ENCODE peak calls at places on chromosome 1, in seven cellular contexts. D, Z, E, B, N, V and H are unnamed samples.

GRCh38 chr1:109914587-109915240 is 4.1 kb downstream of the CSF1 start:
- DNase-seq in E (no peak), B (no peak), N (peak; percentile 77), D (no peak), Z (no peak), V (no peak), H (no peak)

GRCh38 chr1:114015075-114015474 is 35.8 kb downstream of the OLFML3 start:
- DNase-seq in B (no peak), Z (no peak), D (no peak), E (no peak), N (no peak), V (peak; percentile 45), H (no peak)

GRCh38 chr1:10253149-10253548 is 42.8 kb downstream of the KIF1B start:
- DNase-seq in D (no peak), B (no peak), E (no peak), V (no peak), Z (no peak), N (no peak), H (no peak)

GRCh38 chr1:213988639-213989070 is 882 bp downstream of the PROX1 start:
- DNase-seq in Z (no peak), D (no peak), N (peak; percentile 54), B (no peak), V (no peak), E (no peak), H (no peak)

GRCh38 chr1:3069491-3070303 is 694 bp downstream of the PRDM16 start:
- DNase-seq in Z (no peak), V (peak; percentile 26), B (no peak), E (no peak), N (peak; percentile 65), D (peak; percentile 64), H (peak; percentile 39)

GRCh38 chr1:33393524-33393923 is 37.4 kb downstream of the PHC2 start:
- DNase-seq in N (no peak), V (no peak), Z (no peak), B (no peak), D (no peak), E (no peak), H (no peak)

GRCh38 chr1:114033219-114033706 is 54.0 kb downstream of the OLFML3 start:
- DNase-seq in V (peak; percentile 15), Z (peak; percentile 32), N (peak; percentile 41), D (peak; percentile 24), B (no peak), E (no peak), H (peak; percentile 37)

GRCh38 chr1:2588661-2589330 is 2.2 kb downstream of the PRXL2B start:
- DNase-seq in D (no peak), B (no peak), N (no peak), V (no peak), E (no peak), Z (no peak), H (no peak)

GRCh38 chr1:235867903-235868469 is 1.3 kb upstream of the LYST start:
- DNase-seq in V (no peak), Z (no peak), N (no peak), E (no peak), D (no peak), B (no peak), H (no peak)

GRCh38 chr1:111990026-111990877 is 784 bp upstream of the KCND3 start:
- DNase-seq in V (no peak), E (no peak), N (no peak), B (no peak), D (no peak), Z (no peak), H (no peak)

GRCh38 chr1:151596166-151596933 is 15.5 kb upstream of the SNX27 start:
- DNase-seq in N (peak; percentile 56), B (no peak), V (no peak), E (no peak), D (peak; percentile 50), Z (peak; percentile 83), H (no peak)

GRCh38 chr1:66503841-66504470 is 30.0 kb upstream of the SGIP1 start:
- DNase-seq in N (peak; percentile 53), B (no peak), Z (peak; percentile 33), V (peak; percentile 68), E (peak; percentile 7), D (peak; percentile 30), H (peak; percentile 65)

GRCh38 chr1:2463396-2463795 is 12.7 kb upstream of the PLCH2 start:
- DNase-seq in Z (no peak), V (no peak), D (no peak), E (no peak), N (no peak), B (no peak), H (no peak)

GRCh38 chr1:177007437-177008161 is 156.9 kb downstream of the ASTN1 start:
- DNase-seq in E (no peak), Z (no peak), V (no peak), D (no peak), N (no peak), B (no peak), H (no peak)

GRCh38 chr1:107870691-107871090 is 94.3 kb downstream of the VAV3 start:
- DNase-seq in N (no peak), E (no peak), D (no peak), Z (no peak), B (no peak), V (no peak), H (no peak)

GRCh38 chr1:206714331-206715058 is 29.8 kb downstream of the MAPKAPK2 start:
- DNase-seq in N (no peak), D (no peak), V (no peak), Z (no peak), B (no peak), E (no peak), H (no peak)

GRCh38 chr1:82260051-82260450 is 459.3 kb downstream of the ADGRL2 start:
- DNase-seq in D (no peak), V (no peak), Z (no peak), N (no peak), E (no peak), B (no peak), H (no peak)

GRCh38 chr1:234893725-234894630 is 234.7 kb downstream of the TOMM20 start:
- DNase-seq in D (peak; percentile 20), V (no peak), E (no peak), N (no peak), B (no peak), Z (peak; percentile 75), H (no peak)

GRCh38 chr1:3470650-3471355 is 16.3 kb downstream of the ARHGEF16 start:
- DNase-seq in Z (no peak), V (no peak), E (no peak), B (no peak), D (no peak), N (no peak), H (no peak)

GRCh38 chr1:30034627-30035521 is 688.5 kb downstream of the MATN1 start:
- DNase-seq in Z (no peak), V (no peak), D (no peak), B (no peak), E (no peak), N (peak; percentile 75), H (no peak)

GRCh38 chr1:178516110-178516509 is 3.2 kb downstream of the TEX35 start:
- DNase-seq in Z (no peak), V (no peak), B (no peak), E (no peak), D (no peak), N (no peak), H (no peak)

GRCh38 chr1:41366428-41367101 is 5.3 kb downstream of the FOXO6 start:
- DNase-seq in V (no peak), N (peak; percentile 83), E (no peak), Z (peak; percentile 38), B (no peak), D (no peak), H (no peak)

GRCh38 chr1:211548321-211549091 is 30.5 kb downstream of the SLC30A1 start:
- DNase-seq in Z (peak; percentile 80), D (no peak), V (no peak), E (no peak), N (no peak), B (no peak), H (no peak)

GRCh38 chr1:66168467-66168887 is 365.5 kb upstream of the SGIP1 start:
- DNase-seq in Z (no peak), V (no peak), E (no peak), B (no peak), N (no peak), D (no peak), H (no peak)

GRCh38 chr1:206725053-206725963 is 40.6 kb downstream of the MAPKAPK2 start:
- DNase-seq in V (peak; percentile 15), Z (peak; percentile 69), D (peak; percentile 18), N (peak; percentile 67), E (no peak), B (no peak), H (peak; percentile 47)

GRCh38 chr1:233912447-233912846 is 8.0 kb downstream of the SLC35F3 start:
- DNase-seq in V (no peak), N (peak; percentile 6), B (no peak), D (no peak), E (no peak), Z (no peak), H (no peak)

GRCh38 chr1:195766709-195767108 is 841.5 kb downstream of the KCNT2 start:
- DNase-seq in Z (no peak), B (no peak), N (no peak), E (no peak), V (no peak), D (no peak), H (no peak)

GRCh38 chr1:231550448-231550781 is 21.9 kb downstream of the TSNAX start:
- DNase-seq in E (no peak), Z (peak; percentile 43), N (peak; percentile 44), D (peak; percentile 50), V (peak; percentile 16), B (no peak), H (peak; percentile 73)
- TF ChIP-seq JUND in E (no peak), Z (no peak), N (no peak), D (no peak), V (no peak), B (no peak), H (no peak)

GRCh38 chr1:170700842-170701305 is 36.9 kb downstream of the PRRX1 start:
- DNase-seq in B (no peak), E (no peak), V (no peak), Z (no peak), D (no peak), N (no peak), H (no peak)
- TF ChIP-seq JUND in B (no peak), E (no peak), V (no peak), Z (no peak), D (no peak), N (peak; percentile 81), H (no peak)

GRCh38 chr1:44531785-44532566 is 126.9 kb downstream of the RNF220 start:
- DNase-seq in V (peak; percentile 78), B (peak; percentile 16), Z (peak; percentile 84), N (no peak), E (no peak), D (peak; percentile 74), H (no peak)
- TF ChIP-seq JUND in V (peak; percentile 94), B (no peak), Z (peak; percentile 99), N (peak; percentile 37), E (no peak), D (no peak), H (no peak)

DNA sequence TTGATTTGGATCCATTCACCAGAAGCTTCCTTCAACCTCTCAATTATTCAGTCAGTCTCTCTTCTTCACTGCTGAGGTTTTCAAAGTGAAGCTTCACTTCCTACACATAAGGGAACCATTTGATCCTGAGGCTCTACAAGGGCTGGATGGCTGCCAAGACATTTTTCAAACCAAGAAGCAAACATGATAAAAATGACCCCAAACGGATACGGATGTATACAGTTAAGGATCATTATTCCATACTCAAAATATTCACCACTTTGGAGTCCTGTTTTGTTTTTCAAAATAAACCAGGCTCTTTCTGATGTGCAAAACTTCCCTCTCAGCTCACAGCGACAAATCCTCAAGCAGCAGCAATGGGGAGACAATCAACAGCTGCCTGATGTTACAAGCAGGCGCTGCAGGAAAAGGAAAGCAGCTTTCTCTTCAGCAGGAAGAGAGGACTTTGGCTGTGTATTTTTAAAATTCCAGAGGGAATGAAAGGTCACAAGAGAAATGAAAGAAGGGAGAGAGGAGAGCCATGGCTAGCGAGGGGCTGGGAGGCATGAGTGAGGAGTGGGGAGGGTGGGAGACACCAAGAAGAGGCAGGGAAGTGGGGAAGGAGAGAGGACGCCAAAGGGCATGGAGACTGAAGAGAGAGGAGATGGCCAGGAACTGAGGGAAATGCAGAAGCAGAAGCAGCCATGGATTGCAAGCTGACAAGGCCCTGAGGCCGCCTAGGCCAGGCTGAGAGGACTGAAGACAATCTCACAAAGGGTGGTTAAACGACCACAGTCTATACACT is 145.4 kb downstream of the SLC45A1 start:
- DNase-seq in V (no peak), N (peak; percentile 60), E (no peak), D (peak; percentile 60), Z (no peak), B (no peak), H (no peak)
- TF ChIP-seq JUND in V (no peak), N (no peak), E (no peak), D (no peak), Z (no peak), B (no peak), H (no peak)